ENCODE peak calls at places on chromosome 2, in five cellular contexts. X is KBM-7; B is PC-9; H is CD8-positive, alpha-beta T cell; N is lower lobe of right lung. F is an unnamed sample.

GRCh38 chr2:46248171-46248570 is 49.0 kb upstream of the EPAS1 start:
- DNase-seq in X (no peak), B (no peak), H (no peak), N (no peak), F (no peak)

GRCh38 chr2:23594079-23594494 is 209.1 kb downstream of the KLHL29 start:
- DNase-seq in X (no peak), B (no peak), H (no peak), N (peak; percentile 41), F (no peak)

GRCh38 chr2:20543579-20543887 is 96.7 kb downstream of the RHOB start:
- DNase-seq in X (no peak), B (no peak), H (no peak), N (no peak), F (no peak)

GRCh38 chr2:10132043-10132575 is 9.6 kb downstream of the RRM2 start:
- DNase-seq in X (no peak), B (no peak), H (no peak), N (no peak), F (no peak)

GRCh38 chr2:42964444-42965081 is 172.2 kb upstream of the HAAO start:
- DNase-seq in X (peak; percentile 57), B (peak; percentile 86), H (no peak), N (peak; percentile 65), F (peak; percentile 40)

GRCh38 chr2:138893746-138894145 is 113.6 kb upstream of the NXPH2 start:
- DNase-seq in X (no peak), B (no peak), H (no peak), N (no peak), F (no peak)

GRCh38 chr2:227228061-227228667 is 63.7 kb downstream of the COL4A3 start:
- DNase-seq in X (no peak), B (peak; percentile 57), H (no peak), N (no peak), F (peak; percentile 60)

GRCh38 chr2:201465524-201465971 is 14.0 kb downstream of the STRADB start:
- DNase-seq in X (no peak), B (no peak), H (no peak), N (no peak), F (no peak)

GRCh38 chr2:62014102-62014501 is 108.6 kb downstream of the COMMD1 start:
- DNase-seq in X (peak; percentile 38), B (no peak), H (no peak), N (no peak), F (no peak)

GRCh38 chr2:45311559-45311958 is 299.5 kb downstream of the SRBD1 start:
- DNase-seq in X (no peak), B (no peak), H (no peak), N (no peak), F (no peak)

F was measured in endodermal cell.